ENCODE peak calls at places on chromosomes 11 and 22, in five cellular contexts. One of them, this sample, is unnamed.

GRCh38 chr11:9831122-9831521 is 167.2 kb downstream of the SWAP70 start:
- DNase-seq in activated CD8-positive, alpha-beta memory T cell treated with anti-CD3 and anti-CD28 coated beads for 24 hours: no peak
- DNase-seq in bronchial epithelial cell: no peak
- DNase-seq in T follicular helper cell: no peak
- DNase-seq in NCI-H774: peak; percentile 59
- DNase-seq in this sample: no peak

GRCh38 chr11:75103380-75104026 is 6.8 kb upstream of the OR2AT4 start:
- DNase-seq in activated CD8-positive, alpha-beta memory T cell treated with anti-CD3 and anti-CD28 coated beads for 24 hours: no peak
- DNase-seq in bronchial epithelial cell: peak; percentile 65
- DNase-seq in T follicular helper cell: no peak
- DNase-seq in NCI-H774: no peak
- DNase-seq in this sample: peak; percentile 24

GRCh38 chr11:34209809-34210208 is 104.4 kb downstream of the NAT10 start:
- DNase-seq in T follicular helper cell: no peak
- DNase-seq in activated CD8-positive, alpha-beta memory T cell treated with anti-CD3 and anti-CD28 coated beads for 24 hours: no peak
- DNase-seq in bronchial epithelial cell: no peak
- DNase-seq in NCI-H774: no peak
- DNase-seq in this sample: no peak

GRCh38 chr22:35582861-35583670 is 34.1 kb downstream of the MB start:
- DNase-seq in bronchial epithelial cell: peak; percentile 53
- DNase-seq in NCI-H774: peak; percentile 15
- DNase-seq in T follicular helper cell: peak; percentile 30
- DNase-seq in activated CD8-positive, alpha-beta memory T cell treated with anti-CD3 and anti-CD28 coated beads for 24 hours: peak; percentile 82
- DNase-seq in this sample: peak; percentile 70

GRCh38 chr11:102882389-102883024 is 7.7 kb upstream of the MMP12 start:
- DNase-seq in NCI-H774: no peak
- DNase-seq in bronchial epithelial cell: peak; percentile 81
- DNase-seq in T follicular helper cell: no peak
- DNase-seq in activated CD8-positive, alpha-beta memory T cell treated with anti-CD3 and anti-CD28 coated beads for 24 hours: no peak
- DNase-seq in this sample: peak; percentile 80

GRCh38 chr11:85483861-85484260 is 143.3 kb downstream of the DLG2 start:
- DNase-seq in T follicular helper cell: no peak
- DNase-seq in NCI-H774: no peak
- DNase-seq in bronchial epithelial cell: no peak
- DNase-seq in activated CD8-positive, alpha-beta memory T cell treated with anti-CD3 and anti-CD28 coated beads for 24 hours: no peak
- DNase-seq in this sample: no peak

GRCh38 chr11:126166413-126166812 is 45.0 kb downstream of the RPUSD4 start:
- DNase-seq in T follicular helper cell: no peak
- DNase-seq in activated CD8-positive, alpha-beta memory T cell treated with anti-CD3 and anti-CD28 coated beads for 24 hours: no peak
- DNase-seq in NCI-H774: no peak
- DNase-seq in bronchial epithelial cell: no peak
- DNase-seq in this sample: no peak

GRCh38 chr22:47240116-47240515 is 477.7 kb downstream of the TBC1D22A start:
- DNase-seq in T follicular helper cell: no peak
- DNase-seq in activated CD8-positive, alpha-beta memory T cell treated with anti-CD3 and anti-CD28 coated beads for 24 hours: no peak
- DNase-seq in NCI-H774: no peak
- DNase-seq in bronchial epithelial cell: no peak
- DNase-seq in this sample: no peak

GRCh38 chr11:69383946-69384547 is 90.1 kb downstream of the MYEOV start:
- DNase-seq in NCI-H774: no peak
- DNase-seq in T follicular helper cell: no peak
- DNase-seq in activated CD8-positive, alpha-beta memory T cell treated with anti-CD3 and anti-CD28 coated beads for 24 hours: no peak
- DNase-seq in bronchial epithelial cell: no peak
- DNase-seq in this sample: no peak

GRCh38 chr22:24164823-24165379 is 16.4 kb upstream of the SUSD2 start:
- DNase-seq in activated CD8-positive, alpha-beta memory T cell treated with anti-CD3 and anti-CD28 coated beads for 24 hours: no peak
- DNase-seq in bronchial epithelial cell: no peak
- DNase-seq in T follicular helper cell: no peak
- DNase-seq in NCI-H774: no peak
- DNase-seq in this sample: no peak

GRCh38 chr11:134739136-134739535 is 327.1 kb upstream of the B3GAT1 start:
- DNase-seq in T follicular helper cell: no peak
- DNase-seq in activated CD8-positive, alpha-beta memory T cell treated with anti-CD3 and anti-CD28 coated beads for 24 hours: no peak
- DNase-seq in NCI-H774: no peak
- DNase-seq in bronchial epithelial cell: no peak
- DNase-seq in this sample: no peak

GRCh38 chr22:28604961-28605360 is 74.7 kb downstream of the TTC28 start:
- DNase-seq in T follicular helper cell: no peak
- DNase-seq in activated CD8-positive, alpha-beta memory T cell treated with anti-CD3 and anti-CD28 coated beads for 24 hours: no peak
- DNase-seq in bronchial epithelial cell: no peak
- DNase-seq in NCI-H774: no peak
- DNase-seq in this sample: no peak

GRCh38 chr11:68009391-68010000 is 631 bp upstream of the ALDH3B1 start:
- DNase-seq in activated CD8-positive, alpha-beta memory T cell treated with anti-CD3 and anti-CD28 coated beads for 24 hours: no peak
- DNase-seq in T follicular helper cell: no peak
- DNase-seq in NCI-H774: no peak
- DNase-seq in bronchial epithelial cell: no peak
- DNase-seq in this sample: peak; percentile 30

GRCh38 chr11:126214446-126215240 is 3.1 kb downstream of the FAM118B start:
- DNase-seq in activated CD8-positive, alpha-beta memory T cell treated with anti-CD3 and anti-CD28 coated beads for 24 hours: no peak
- DNase-seq in bronchial epithelial cell: peak; percentile 20
- DNase-seq in NCI-H774: no peak
- DNase-seq in T follicular helper cell: no peak
- DNase-seq in this sample: no peak

GRCh38 chr22:33397381-33397907 is 339.3 kb upstream of the SYN3 start:
- DNase-seq in bronchial epithelial cell: peak; percentile 33
- DNase-seq in T follicular helper cell: no peak
- DNase-seq in activated CD8-positive, alpha-beta memory T cell treated with anti-CD3 and anti-CD28 coated beads for 24 hours: no peak
- DNase-seq in NCI-H774: no peak
- DNase-seq in this sample: no peak

GRCh38 chr11:46547579-46547978 is 46.2 kb downstream of the AMBRA1 start:
- DNase-seq in T follicular helper cell: no peak
- DNase-seq in bronchial epithelial cell: no peak
- DNase-seq in activated CD8-positive, alpha-beta memory T cell treated with anti-CD3 and anti-CD28 coated beads for 24 hours: no peak
- DNase-seq in NCI-H774: no peak
- DNase-seq in this sample: no peak

GRCh38 chr11:67344264-67344663 is 9.1 kb downstream of the POLD4 start:
- DNase-seq in activated CD8-positive, alpha-beta memory T cell treated with anti-CD3 and anti-CD28 coated beads for 24 hours: no peak
- DNase-seq in T follicular helper cell: no peak
- DNase-seq in NCI-H774: no peak
- DNase-seq in bronchial epithelial cell: no peak
- DNase-seq in this sample: no peak

GRCh38 chr11:79249341-79249993 is 191.4 kb downstream of the TENM4 start:
- DNase-seq in activated CD8-positive, alpha-beta memory T cell treated with anti-CD3 and anti-CD28 coated beads for 24 hours: no peak
- DNase-seq in T follicular helper cell: no peak
- DNase-seq in NCI-H774: no peak
- DNase-seq in bronchial epithelial cell: peak; percentile 42
- DNase-seq in this sample: peak; percentile 64

This sample was measured in epithelial cell of esophagus.